ENCODE peak calls at places on chromosomes 4 and X, in four cellular contexts. O, L, E and F are unnamed samples.

GRCh38 chrX:127726227-127726626 is 326.0 kb downstream of the ACTRT1 start:
- DNase-seq in O (no peak), L (no peak), E (no peak), F (no peak)

GRCh38 chr4:87565746-87566145 is 36.6 kb upstream of the SPARCL1 start:
- DNase-seq in O (no peak), L (no peak), E (no peak), F (no peak)

GRCh38 chr4:22190855-22191254 is 242.3 kb upstream of the KCNIP4 start:
- DNase-seq in O (no peak), L (peak; percentile 1), E (peak; percentile 90), F (peak; percentile 47)

GRCh38 chr4:71860643-71861042 is 76.8 kb upstream of the GC start:
- DNase-seq in O (no peak), L (no peak), E (peak; percentile 11), F (peak; percentile 19)

GRCh38 chrX:21840199-21840557 is 761 bp downstream of the MBTPS2 start:
- DNase-seq in O (no peak), L (no peak), E (no peak), F (no peak)

GRCh38 chrX:10902001-10902400 is 209.1 kb upstream of the HCCS start:
- DNase-seq in O (no peak), L (peak; percentile 35), E (peak; percentile 48), F (peak; percentile 25)

GRCh38 chr4:75189976-75190375 is 257.1 kb downstream of the PARM1 start:
- DNase-seq in O (no peak), L (no peak), E (no peak), F (no peak)

GRCh38 chr4:20916106-20916505 is 215.8 kb downstream of the PACRGL start:
- DNase-seq in O (peak; percentile 8), L (no peak), E (peak; percentile 1), F (no peak)

GRCh38 chrX:134898450-134898849 is 92.3 kb upstream of the SMIM10 start:
- DNase-seq in O (no peak), L (no peak), E (no peak), F (no peak)

GRCh38 chr4:26194764-26195163 is 126.0 kb upstream of the RBPJ start:
- DNase-seq in O (no peak), L (no peak), E (no peak), F (no peak)

GRCh38 chr4:73864365-73864764 is 4.8 kb upstream of the CXCL1 start:
- DNase-seq in O (no peak), L (no peak), E (peak; percentile 59), F (peak; percentile 19)

GRCh38 chr4:145525291-145525740 is 43.7 kb downstream of the SMAD1 start:
- DNase-seq in O (no peak), L (no peak), E (no peak), F (no peak)

GRCh38 chr4:138946306-138946705 is 69.3 kb upstream of the NOCT start:
- DNase-seq in O (no peak), L (no peak), E (no peak), F (no peak)